ENCODE peak calls at places on chromosomes 16 and 17, in four cellular contexts. One of them, this sample, is unnamed. For H3K4me1, the result is how much of the 10 kb centered on the place peaks cover.

GRCh38 chr17:72588961-72589360 is 468.1 kb downstream of the SOX9 start:
- DNase-seq in body of pancreas: peak
- DNase-seq in CD8-positive, alpha-beta T cell: no peak
- DNase-seq in suprapubic skin: no peak
- DNase-seq in this sample: peak

GRCh38 chr17:81085420-81085911 is 50.5 kb downstream of the BAIAP2 start:
- DNase-seq in body of pancreas: no peak
- DNase-seq in suprapubic skin: no peak
- DNase-seq in CD8-positive, alpha-beta T cell: no peak
- DNase-seq in this sample: no peak

GRCh38 chr16:73268311-73268997 is 220.5 kb upstream of the ZFHX3 start:
- DNase-seq in suprapubic skin: no peak
- DNase-seq in body of pancreas: no peak
- DNase-seq in CD8-positive, alpha-beta T cell: no peak
- DNase-seq in this sample: no peak

GRCh38 chr16:85678016-85678415 is 10.7 kb downstream of the GINS2 start:
- DNase-seq in body of pancreas: no peak
- DNase-seq in CD8-positive, alpha-beta T cell: no peak
- DNase-seq in suprapubic skin: no peak
- DNase-seq in this sample: no peak

GRCh38 chr17:10652984-10653680 is 4.0 kb downstream of the MYH3 start:
- DNase-seq in suprapubic skin: no peak
- DNase-seq in body of pancreas: no peak
- DNase-seq in CD8-positive, alpha-beta T cell: no peak
- DNase-seq in this sample: no peak

GRCh38 chr17:77827039-77827438 is 131.5 kb upstream of the TNRC6C start:
- DNase-seq in CD8-positive, alpha-beta T cell: no peak
- DNase-seq in suprapubic skin: peak
- DNase-seq in body of pancreas: no peak
- DNase-seq in this sample: no peak

GRCh38 chr17:78164748-78165607 is 3.4 kb upstream of the SYNGR2 start:
- DNase-seq in CD8-positive, alpha-beta T cell: no peak
- DNase-seq in suprapubic skin: no peak
- DNase-seq in body of pancreas: no peak
- DNase-seq in this sample: no peak

GRCh38 chr17:63998721-63999679 is 849 bp downstream of the PRR29 start:
- DNase-seq in body of pancreas: no peak
- DNase-seq in CD8-positive, alpha-beta T cell: no peak
- DNase-seq in suprapubic skin: peak
- DNase-seq in this sample: no peak

GRCh38 chr17:82583720-82584234 is 64.2 kb downstream of the FOXK2 start:
- DNase-seq in body of pancreas: no peak
- DNase-seq in suprapubic skin: no peak
- DNase-seq in CD8-positive, alpha-beta T cell: no peak
- DNase-seq in this sample: no peak

GRCh38 chr16:29645699-29646187 is 17.3 kb upstream of the SPN start:
- DNase-seq in body of pancreas: no peak
- DNase-seq in CD8-positive, alpha-beta T cell: no peak
- DNase-seq in suprapubic skin: no peak
- DNase-seq in this sample: no peak

GRCh38 chr17:2847601-2848255 is 51.5 kb downstream of the RAP1GAP2 start:
- DNase-seq in suprapubic skin: no peak
- DNase-seq in CD8-positive, alpha-beta T cell: no peak
- DNase-seq in body of pancreas: no peak
- DNase-seq in this sample: no peak

GRCh38 chr17:47404875-47405274 is 81.1 kb downstream of the EFCAB13 start:
- DNase-seq in body of pancreas: no peak
- DNase-seq in suprapubic skin: no peak
- DNase-seq in CD8-positive, alpha-beta T cell: no peak
- DNase-seq in this sample: no peak

GRCh38 chr17:1060991-1061390 is 64.1 kb downstream of the TIMM22 start:
- DNase-seq in suprapubic skin: peak
- DNase-seq in CD8-positive, alpha-beta T cell: peak
- DNase-seq in body of pancreas: no peak
- DNase-seq in this sample: peak

GRCh38 chr16:69724981-69725479 is 1.3 kb downstream of the NQO1 start:
- DNase-seq in suprapubic skin: peak
- DNase-seq in body of pancreas: no peak
- DNase-seq in CD8-positive, alpha-beta T cell: no peak
- DNase-seq in this sample: no peak
- H3K4me3 ChIP-seq in suprapubic skin: no peak
- H3K4me3 ChIP-seq in body of pancreas: no peak
- H3K4me3 ChIP-seq in CD8-positive, alpha-beta T cell: no peak
- H3K4me3 ChIP-seq in this sample: no peak

GRCh38 chr17:29954405-29954804 is 13.0 kb downstream of the EFCAB5 start:
- DNase-seq in CD8-positive, alpha-beta T cell: no peak
- DNase-seq in suprapubic skin: no peak
- DNase-seq in body of pancreas: no peak
- DNase-seq in this sample: no peak
- TF ChIP-seq CTCF in CD8-positive, alpha-beta T cell: no peak
- TF ChIP-seq CTCF in suprapubic skin: no peak
- TF ChIP-seq CTCF in body of pancreas: no peak
- TF ChIP-seq CTCF in this sample: no peak

DNA sequence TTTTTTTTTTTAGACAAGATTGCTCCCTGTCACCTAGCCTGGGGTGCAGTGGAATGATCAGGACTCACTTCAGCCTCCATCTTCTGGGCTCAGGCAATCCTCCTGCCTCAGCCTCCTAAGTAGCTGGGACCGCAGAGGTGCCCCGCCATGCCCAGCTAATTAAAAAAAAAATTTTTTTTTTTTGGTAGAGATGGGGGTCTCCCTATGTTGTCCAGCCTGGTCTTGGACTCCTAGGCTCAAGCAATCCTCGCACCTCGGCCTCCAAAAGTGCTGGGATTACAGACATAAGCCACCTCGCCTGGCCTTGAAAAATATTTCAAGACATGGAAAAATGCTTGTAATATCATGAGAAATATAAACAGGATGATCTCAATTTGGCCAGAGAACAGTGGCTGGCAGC is 42.9 kb downstream of the HAPSTR1 start:
- DNase-seq in CD8-positive, alpha-beta T cell: no peak
- DNase-seq in body of pancreas: no peak
- DNase-seq in suprapubic skin: no peak
- DNase-seq in this sample: no peak
- H3K4me1 ChIP-seq in CD8-positive, alpha-beta T cell: under half
- H3K4me1 ChIP-seq in body of pancreas: under half
- H3K4me1 ChIP-seq in suprapubic skin: under half
- H3K4me1 ChIP-seq in this sample: under half

GRCh38 chr17:20190605-20191004 is 181.4 kb downstream of the SPECC1 start:
- DNase-seq in CD8-positive, alpha-beta T cell: no peak
- DNase-seq in suprapubic skin: no peak
- DNase-seq in body of pancreas: no peak
- DNase-seq in this sample: no peak

GRCh38 chr17:20191066-20191465 is 181.9 kb downstream of the SPECC1 start:
- DNase-seq in CD8-positive, alpha-beta T cell: no peak
- DNase-seq in body of pancreas: no peak
- DNase-seq in suprapubic skin: no peak
- DNase-seq in this sample: no peak

GRCh38 chr17:20189979-20190378 is 180.8 kb downstream of the SPECC1 start:
- DNase-seq in body of pancreas: no peak
- DNase-seq in suprapubic skin: no peak
- DNase-seq in CD8-positive, alpha-beta T cell: no peak
- DNase-seq in this sample: peak

GRCh38 chr17:20187049-20187448 is 177.9 kb downstream of the SPECC1 start:
- DNase-seq in suprapubic skin: no peak
- DNase-seq in body of pancreas: no peak
- DNase-seq in CD8-positive, alpha-beta T cell: no peak
- DNase-seq in this sample: no peak

DNA sequence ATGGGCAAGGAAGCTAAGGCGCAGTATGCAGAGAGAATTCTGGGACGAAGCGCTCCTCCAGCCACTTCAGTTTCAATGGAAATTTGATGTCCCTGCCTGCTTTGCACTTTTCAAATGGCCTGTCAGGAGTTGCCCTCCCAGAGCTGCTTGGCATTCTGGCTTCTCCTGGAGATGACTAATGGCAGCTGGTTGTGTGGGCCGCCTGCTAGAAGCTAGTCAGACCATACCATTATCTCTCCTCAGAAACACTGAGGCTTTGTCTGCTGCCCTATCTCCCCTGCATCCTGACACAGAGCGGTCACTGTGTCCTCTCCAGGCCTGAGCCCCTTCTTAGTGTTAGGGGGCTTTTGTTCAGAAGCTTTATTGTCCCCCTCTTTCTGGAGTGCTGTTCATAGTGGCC is 180.2 kb downstream of the SPECC1 start:
- DNase-seq in CD8-positive, alpha-beta T cell: no peak
- DNase-seq in body of pancreas: no peak
- DNase-seq in suprapubic skin: no peak
- DNase-seq in this sample: no peak
- H3K4me3 ChIP-seq in CD8-positive, alpha-beta T cell: no peak
- H3K4me3 ChIP-seq in body of pancreas: no peak
- H3K4me3 ChIP-seq in suprapubic skin: no peak
- H3K4me3 ChIP-seq in this sample: no peak

GRCh38 chr16:3057181-3058166 is 8.0 kb upstream of the IL32 start:
- DNase-seq in suprapubic skin: no peak
- DNase-seq in CD8-positive, alpha-beta T cell: no peak
- DNase-seq in body of pancreas: no peak
- DNase-seq in this sample: peak

GRCh38 chr16:3056336-3057180 is 8.9 kb upstream of the IL32 start:
- DNase-seq in CD8-positive, alpha-beta T cell: no peak
- DNase-seq in suprapubic skin: no peak
- DNase-seq in body of pancreas: no peak
- DNase-seq in this sample: peak

GRCh38 chr16:3059041-3059722 is 6.3 kb upstream of the IL32 start:
- DNase-seq in body of pancreas: peak
- DNase-seq in suprapubic skin: peak
- DNase-seq in CD8-positive, alpha-beta T cell: peak
- DNase-seq in this sample: peak

GRCh38 chr16:3059723-3060242 is 5.7 kb upstream of the IL32 start:
- DNase-seq in suprapubic skin: no peak
- DNase-seq in CD8-positive, alpha-beta T cell: no peak
- DNase-seq in body of pancreas: no peak
- DNase-seq in this sample: no peak

GRCh38 chr16:3058173-3059030 is 7.0 kb upstream of the IL32 start:
- DNase-seq in body of pancreas: peak
- DNase-seq in suprapubic skin: no peak
- DNase-seq in CD8-positive, alpha-beta T cell: peak
- DNase-seq in this sample: peak
- TF ChIP-seq CTCF in body of pancreas: peak
- TF ChIP-seq CTCF in suprapubic skin: no peak
- TF ChIP-seq CTCF in CD8-positive, alpha-beta T cell: no peak
- TF ChIP-seq CTCF in this sample: no peak

DNA sequence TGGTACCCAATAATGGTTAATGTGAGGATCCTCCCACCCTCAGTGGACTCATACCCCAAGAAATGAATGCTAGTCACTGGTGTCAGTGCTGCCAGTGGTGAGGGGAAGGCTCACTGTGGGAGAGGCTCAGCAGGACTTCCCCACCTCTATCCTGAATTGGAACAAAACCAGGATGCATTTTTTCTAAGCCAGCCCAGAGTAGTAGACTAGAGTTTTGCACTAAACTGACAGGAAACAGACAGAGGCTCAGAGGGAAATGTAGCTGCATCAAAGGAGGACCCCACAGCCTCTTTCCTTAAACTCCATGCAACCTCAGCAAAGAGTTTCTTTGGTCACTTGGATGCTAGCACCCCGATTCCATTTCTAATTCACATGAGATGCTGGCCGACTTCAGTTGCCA is 10.6 kb upstream of the SKAP1 start:
- DNase-seq in suprapubic skin: no peak
- DNase-seq in CD8-positive, alpha-beta T cell: no peak
- DNase-seq in body of pancreas: no peak
- DNase-seq in this sample: no peak
- H3K4me1 ChIP-seq in suprapubic skin: under half
- H3K4me1 ChIP-seq in CD8-positive, alpha-beta T cell: half or more
- H3K4me1 ChIP-seq in body of pancreas: under half
- H3K4me1 ChIP-seq in this sample: under half

GRCh38 chr17:56845934-56846333 is 12.0 kb downstream of the DGKE start:
- DNase-seq in body of pancreas: no peak
- DNase-seq in CD8-positive, alpha-beta T cell: no peak
- DNase-seq in suprapubic skin: no peak
- DNase-seq in this sample: no peak

GRCh38 chr17:56851008-56851407 is 17.1 kb downstream of the DGKE start:
- DNase-seq in suprapubic skin: no peak
- DNase-seq in body of pancreas: no peak
- DNase-seq in CD8-positive, alpha-beta T cell: no peak
- DNase-seq in this sample: no peak

DNA sequence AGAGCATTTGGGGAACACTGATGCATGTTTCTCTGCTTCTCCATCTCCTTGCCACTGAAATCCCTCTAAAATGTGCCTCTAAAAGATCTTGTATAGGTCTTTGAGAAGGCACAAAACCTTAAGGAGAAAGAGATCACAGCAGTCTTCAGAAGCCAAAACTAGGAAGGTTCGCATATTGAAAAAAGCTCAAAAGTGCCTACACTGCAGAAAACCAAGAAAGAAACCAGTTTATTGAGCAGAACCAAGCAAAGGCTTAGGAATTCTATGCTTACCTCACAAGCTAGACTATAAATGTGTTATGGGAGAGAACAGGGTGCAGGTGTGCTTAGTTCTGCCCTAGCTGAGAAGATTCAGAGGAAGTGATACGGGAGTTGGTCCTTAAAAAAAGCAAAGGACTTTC is 16.6 kb downstream of the DGKE start:
- DNase-seq in suprapubic skin: no peak
- DNase-seq in CD8-positive, alpha-beta T cell: no peak
- DNase-seq in body of pancreas: no peak
- DNase-seq in this sample: no peak
- H3K4me3 ChIP-seq in suprapubic skin: no peak
- H3K4me3 ChIP-seq in CD8-positive, alpha-beta T cell: no peak
- H3K4me3 ChIP-seq in body of pancreas: no peak
- H3K4me3 ChIP-seq in this sample: no peak